ENCODE peak calls at places on chromosomes 4 and X, in six cellular contexts. One of them, this sample, is unnamed. For H3K4me1 and H3K9me3, the result is how much of the 10 kb centered on the place peaks cover.

GRCh38 chrX:19769467-19769866 is 117.9 kb downstream of the SH3KBP1 start:
- DNase-seq in prostate gland: no peak
- DNase-seq in uterus: no peak
- DNase-seq in ovary: no peak
- DNase-seq in CD4-positive, CD25-positive, alpha-beta regulatory T cell: no peak
- DNase-seq in tibial artery: no peak
- DNase-seq in this sample: no peak

GRCh38 chrX:5080812-5081211 is 1147.9 kb downstream of the NLGN4X start:
- DNase-seq in prostate gland: no peak
- DNase-seq in CD4-positive, CD25-positive, alpha-beta regulatory T cell: no peak
- DNase-seq in uterus: no peak
- DNase-seq in tibial artery: no peak
- DNase-seq in ovary: no peak
- DNase-seq in this sample: no peak

GRCh38 chr4:91653067-91653466 is 650.7 kb upstream of the GRID2 start:
- DNase-seq in CD4-positive, CD25-positive, alpha-beta regulatory T cell: no peak
- DNase-seq in prostate gland: no peak
- DNase-seq in ovary: no peak
- DNase-seq in tibial artery: no peak
- DNase-seq in uterus: no peak
- DNase-seq in this sample: no peak

GRCh38 chr4:27046851-27047250 is 186.2 kb downstream of the STIM2 start:
- DNase-seq in uterus: no peak
- DNase-seq in tibial artery: no peak
- DNase-seq in prostate gland: no peak
- DNase-seq in ovary: no peak
- DNase-seq in CD4-positive, CD25-positive, alpha-beta regulatory T cell: no peak
- DNase-seq in this sample: no peak

GRCh38 chrX:69565247-69565815 is 50.6 kb upstream of the EDA start:
- DNase-seq in uterus: no peak
- DNase-seq in tibial artery: no peak
- DNase-seq in prostate gland: no peak
- DNase-seq in CD4-positive, CD25-positive, alpha-beta regulatory T cell: no peak
- DNase-seq in ovary: no peak
- DNase-seq in this sample: no peak

GRCh38 chrX:20451936-20452335 is 185.2 kb upstream of the RPS6KA3 start:
- DNase-seq in uterus: no peak
- DNase-seq in prostate gland: no peak
- DNase-seq in CD4-positive, CD25-positive, alpha-beta regulatory T cell: no peak
- DNase-seq in ovary: no peak
- DNase-seq in tibial artery: no peak
- DNase-seq in this sample: no peak

GRCh38 chr4:30181918-30182317 is 538.3 kb upstream of the PCDH7 start:
- DNase-seq in prostate gland: no peak
- DNase-seq in tibial artery: no peak
- DNase-seq in CD4-positive, CD25-positive, alpha-beta regulatory T cell: no peak
- DNase-seq in uterus: no peak
- DNase-seq in ovary: no peak
- DNase-seq in this sample: no peak

GRCh38 chr4:55742655-55743191 is 76.9 kb upstream of the EXOC1L start:
- DNase-seq in CD4-positive, CD25-positive, alpha-beta regulatory T cell: no peak
- DNase-seq in prostate gland: no peak
- DNase-seq in ovary: no peak
- DNase-seq in tibial artery: no peak
- DNase-seq in uterus: no peak
- DNase-seq in this sample: no peak

GRCh38 chr4:7192252-7193039 is at the start of gene SORCS2:
- DNase-seq in prostate gland: peak
- DNase-seq in ovary: peak
- DNase-seq in CD4-positive, CD25-positive, alpha-beta regulatory T cell: peak
- DNase-seq in uterus: peak
- DNase-seq in tibial artery: peak
- DNase-seq in this sample: peak

GRCh38 chrX:125850693-125851092 is 315.4 kb downstream of the DCAF12L2 start:
- DNase-seq in uterus: no peak
- DNase-seq in prostate gland: no peak
- DNase-seq in CD4-positive, CD25-positive, alpha-beta regulatory T cell: no peak
- DNase-seq in ovary: no peak
- DNase-seq in tibial artery: no peak
- DNase-seq in this sample: no peak

GRCh38 chrX:11337292-11338009 is 44.2 kb downstream of the AMELX start:
- DNase-seq in CD4-positive, CD25-positive, alpha-beta regulatory T cell: no peak
- DNase-seq in ovary: no peak
- DNase-seq in prostate gland: no peak
- DNase-seq in uterus: no peak
- DNase-seq in tibial artery: no peak
- DNase-seq in this sample: no peak

GRCh38 chrX:49915352-49916222 is 6.8 kb upstream of the CLCN5 start:
- DNase-seq in prostate gland: peak
- DNase-seq in CD4-positive, CD25-positive, alpha-beta regulatory T cell: peak
- DNase-seq in ovary: no peak
- DNase-seq in uterus: peak
- DNase-seq in tibial artery: no peak
- DNase-seq in this sample: peak

GRCh38 chrX:69128573-69128972 is 36.7 kb downstream of the PJA1 start:
- DNase-seq in uterus: peak
- DNase-seq in prostate gland: no peak
- DNase-seq in ovary: peak
- DNase-seq in CD4-positive, CD25-positive, alpha-beta regulatory T cell: no peak
- DNase-seq in tibial artery: peak
- DNase-seq in this sample: no peak

GRCh38 chr4:73603307-73603710 is 16.9 kb downstream of the RASSF6 start:
- DNase-seq in uterus: no peak
- DNase-seq in tibial artery: no peak
- DNase-seq in ovary: no peak
- DNase-seq in prostate gland: no peak
- DNase-seq in CD4-positive, CD25-positive, alpha-beta regulatory T cell: no peak
- DNase-seq in this sample: no peak

GRCh38 chrX:46819136-46819535 is 17.7 kb upstream of the RP2 start:
- DNase-seq in prostate gland: no peak
- DNase-seq in tibial artery: no peak
- DNase-seq in uterus: no peak
- DNase-seq in ovary: no peak
- DNase-seq in CD4-positive, CD25-positive, alpha-beta regulatory T cell: no peak
- DNase-seq in this sample: no peak

GRCh38 chr4:163484906-163485305 is 9.6 kb upstream of the TMA16 start:
- DNase-seq in tibial artery: no peak
- DNase-seq in uterus: peak
- DNase-seq in ovary: no peak
- DNase-seq in CD4-positive, CD25-positive, alpha-beta regulatory T cell: peak
- DNase-seq in prostate gland: no peak
- DNase-seq in this sample: peak

GRCh38 chr4:115042496-115042895 is 70.9 kb downstream of the NDST4 start:
- DNase-seq in prostate gland: no peak
- DNase-seq in CD4-positive, CD25-positive, alpha-beta regulatory T cell: no peak
- DNase-seq in uterus: no peak
- DNase-seq in tibial artery: no peak
- DNase-seq in ovary: no peak
- DNase-seq in this sample: no peak

GRCh38 chrX:1231850-1232505 is 19.5 kb upstream of the CRLF2 start:
- DNase-seq in tibial artery: peak
- DNase-seq in uterus: no peak
- DNase-seq in ovary: no peak
- DNase-seq in CD4-positive, CD25-positive, alpha-beta regulatory T cell: peak
- DNase-seq in prostate gland: no peak
- DNase-seq in this sample: no peak

GRCh38 chrX:727738-728621 is 97.4 kb downstream of the SHOX start:
- DNase-seq in uterus: no peak
- DNase-seq in prostate gland: no peak
- DNase-seq in ovary: no peak
- DNase-seq in CD4-positive, CD25-positive, alpha-beta regulatory T cell: no peak
- DNase-seq in tibial artery: no peak
- DNase-seq in this sample: no peak

GRCh38 chrX:19904778-19905367 is 17.5 kb upstream of the SH3KBP1 start:
- DNase-seq in tibial artery: no peak
- DNase-seq in ovary: no peak
- DNase-seq in CD4-positive, CD25-positive, alpha-beta regulatory T cell: peak
- DNase-seq in uterus: no peak
- DNase-seq in prostate gland: peak
- DNase-seq in this sample: no peak

GRCh38 chr4:164312671-164313070 is 441.3 kb upstream of the SMIM31 start:
- DNase-seq in prostate gland: no peak
- DNase-seq in ovary: no peak
- DNase-seq in tibial artery: no peak
- DNase-seq in CD4-positive, CD25-positive, alpha-beta regulatory T cell: no peak
- DNase-seq in uterus: no peak
- DNase-seq in this sample: no peak

GRCh38 chr4:186900232-186900900 is 176.7 kb upstream of the FAT1 start:
- DNase-seq in tibial artery: no peak
- DNase-seq in prostate gland: no peak
- DNase-seq in ovary: no peak
- DNase-seq in CD4-positive, CD25-positive, alpha-beta regulatory T cell: no peak
- DNase-seq in uterus: no peak
- DNase-seq in this sample: no peak

GRCh38 chrX:131331152-131331551 is 42.0 kb upstream of the IGSF1 start:
- DNase-seq in CD4-positive, CD25-positive, alpha-beta regulatory T cell: no peak
- DNase-seq in prostate gland: no peak
- DNase-seq in uterus: no peak
- DNase-seq in tibial artery: no peak
- DNase-seq in ovary: no peak
- DNase-seq in this sample: no peak

GRCh38 chr4:5882947-5883346 is 9.9 kb downstream of the CRMP1 start:
- DNase-seq in prostate gland: no peak
- DNase-seq in CD4-positive, CD25-positive, alpha-beta regulatory T cell: no peak
- DNase-seq in ovary: no peak
- DNase-seq in tibial artery: no peak
- DNase-seq in uterus: no peak
- DNase-seq in this sample: no peak

GRCh38 chr4:15398001-15398400 is 29.8 kb upstream of the C1QTNF7 start:
- DNase-seq in uterus: no peak
- DNase-seq in CD4-positive, CD25-positive, alpha-beta regulatory T cell: no peak
- DNase-seq in tibial artery: no peak
- DNase-seq in ovary: no peak
- DNase-seq in prostate gland: no peak
- DNase-seq in this sample: no peak

GRCh38 chrX:40086569-40087335 is 11.0 kb downstream of the BCOR start:
- DNase-seq in uterus: no peak
- DNase-seq in tibial artery: no peak
- DNase-seq in ovary: no peak
- DNase-seq in prostate gland: peak
- DNase-seq in CD4-positive, CD25-positive, alpha-beta regulatory T cell: no peak
- DNase-seq in this sample: no peak
- H3K4me1 ChIP-seq in uterus: under half
- H3K4me1 ChIP-seq in tibial artery: under half
- H3K4me1 ChIP-seq in ovary: under half
- H3K4me1 ChIP-seq in prostate gland: under half
- H3K4me1 ChIP-seq in CD4-positive, CD25-positive, alpha-beta regulatory T cell: half or more
- H3K4me1 ChIP-seq in this sample: under half

GRCh38 chrX:153052534-153052933 is 3.7 kb upstream of the PNMA3 start:
- DNase-seq in tibial artery: no peak
- DNase-seq in ovary: no peak
- DNase-seq in uterus: no peak
- DNase-seq in CD4-positive, CD25-positive, alpha-beta regulatory T cell: no peak
- DNase-seq in prostate gland: no peak
- DNase-seq in this sample: no peak

GRCh38 chrX:153049093-153049492 is 7.2 kb upstream of the PNMA3 start:
- DNase-seq in ovary: no peak
- DNase-seq in uterus: no peak
- DNase-seq in tibial artery: no peak
- DNase-seq in prostate gland: no peak
- DNase-seq in CD4-positive, CD25-positive, alpha-beta regulatory T cell: no peak
- DNase-seq in this sample: no peak
- H3K9me3 ChIP-seq in ovary: under half
- H3K9me3 ChIP-seq in uterus: under half
- H3K9me3 ChIP-seq in tibial artery: under half
- H3K9me3 ChIP-seq in prostate gland: under half
- H3K9me3 ChIP-seq in CD4-positive, CD25-positive, alpha-beta regulatory T cell: under half
- H3K9me3 ChIP-seq in this sample: under half

GRCh38 chr4:88172987-88173386 is 14.5 kb upstream of the ABCG2 start:
- DNase-seq in uterus: no peak
- DNase-seq in ovary: no peak
- DNase-seq in prostate gland: no peak
- DNase-seq in CD4-positive, CD25-positive, alpha-beta regulatory T cell: no peak
- DNase-seq in tibial artery: no peak
- DNase-seq in this sample: no peak

GRCh38 chr4:88179261-88179660 is 20.8 kb upstream of the ABCG2 start:
- DNase-seq in CD4-positive, CD25-positive, alpha-beta regulatory T cell: no peak
- DNase-seq in prostate gland: no peak
- DNase-seq in uterus: no peak
- DNase-seq in ovary: no peak
- DNase-seq in tibial artery: no peak
- DNase-seq in this sample: no peak

GRCh38 chr4:88177981-88178632 is 19.7 kb upstream of the ABCG2 start:
- DNase-seq in ovary: no peak
- DNase-seq in CD4-positive, CD25-positive, alpha-beta regulatory T cell: peak
- DNase-seq in tibial artery: no peak
- DNase-seq in uterus: no peak
- DNase-seq in prostate gland: no peak
- DNase-seq in this sample: no peak

GRCh38 chr4:88178633-88179231 is 20.3 kb upstream of the ABCG2 start:
- DNase-seq in CD4-positive, CD25-positive, alpha-beta regulatory T cell: no peak
- DNase-seq in prostate gland: no peak
- DNase-seq in tibial artery: no peak
- DNase-seq in uterus: no peak
- DNase-seq in ovary: no peak
- DNase-seq in this sample: no peak
- H3K4me1 ChIP-seq in CD4-positive, CD25-positive, alpha-beta regulatory T cell: under half
- H3K4me1 ChIP-seq in prostate gland: under half
- H3K4me1 ChIP-seq in tibial artery: under half
- H3K4me1 ChIP-seq in uterus: under half
- H3K4me1 ChIP-seq in ovary: under half
- H3K4me1 ChIP-seq in this sample: under half

GRCh38 chr4:176883108-176883550 is 90.4 kb upstream of the VEGFC start:
- DNase-seq in prostate gland: no peak
- DNase-seq in uterus: no peak
- DNase-seq in tibial artery: no peak
- DNase-seq in CD4-positive, CD25-positive, alpha-beta regulatory T cell: no peak
- DNase-seq in ovary: no peak
- DNase-seq in this sample: no peak

GRCh38 chr4:176886135-176886534 is 93.4 kb upstream of the VEGFC start:
- DNase-seq in CD4-positive, CD25-positive, alpha-beta regulatory T cell: no peak
- DNase-seq in uterus: no peak
- DNase-seq in prostate gland: no peak
- DNase-seq in tibial artery: no peak
- DNase-seq in ovary: no peak
- DNase-seq in this sample: no peak

GRCh38 chr4:176882201-176882600 is 89.5 kb upstream of the VEGFC start:
- DNase-seq in tibial artery: no peak
- DNase-seq in CD4-positive, CD25-positive, alpha-beta regulatory T cell: no peak
- DNase-seq in ovary: no peak
- DNase-seq in uterus: no peak
- DNase-seq in prostate gland: no peak
- DNase-seq in this sample: no peak

GRCh38 chr4:176883681-176884418 is 91.1 kb upstream of the VEGFC start:
- DNase-seq in CD4-positive, CD25-positive, alpha-beta regulatory T cell: no peak
- DNase-seq in tibial artery: no peak
- DNase-seq in prostate gland: no peak
- DNase-seq in ovary: no peak
- DNase-seq in uterus: no peak
- DNase-seq in this sample: no peak

DNA sequence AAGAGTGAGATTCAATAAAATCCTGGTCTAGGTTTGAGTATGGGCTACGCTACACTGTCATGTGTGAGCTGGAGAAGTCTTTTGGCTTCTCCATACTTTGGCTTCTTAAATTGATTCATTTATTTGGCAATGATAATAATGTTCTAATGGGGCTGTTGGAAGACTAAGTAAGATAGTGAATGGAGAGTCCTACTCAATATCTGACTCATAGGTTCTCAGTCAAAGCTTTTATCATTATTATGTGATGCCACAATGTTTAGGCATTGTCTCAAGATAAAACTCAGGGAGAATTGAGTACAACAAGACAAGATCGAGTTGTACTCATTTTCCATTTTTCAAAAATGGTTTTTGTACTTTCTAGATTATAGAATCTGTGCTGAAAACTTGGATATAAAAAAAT is 92.5 kb upstream of the VEGFC start:
- DNase-seq in tibial artery: no peak
- DNase-seq in uterus: no peak
- DNase-seq in prostate gland: no peak
- DNase-seq in CD4-positive, CD25-positive, alpha-beta regulatory T cell: no peak
- DNase-seq in ovary: no peak
- DNase-seq in this sample: no peak
- H3K9me3 ChIP-seq in tibial artery: under half
- H3K9me3 ChIP-seq in uterus: under half
- H3K9me3 ChIP-seq in prostate gland: under half
- H3K9me3 ChIP-seq in CD4-positive, CD25-positive, alpha-beta regulatory T cell: under half
- H3K9me3 ChIP-seq in ovary: under half
- H3K9me3 ChIP-seq in this sample: under half